ENCODE peak calls at places on chromosomes 1 and 21, in eight cellular contexts. V is effector CD4-positive, alpha-beta T cell; C is CD4-positive, alpha-beta T cell; O is AG08395; D is COR-L47; Y is activated T-cell treated with anti-CD3 and anti-CD28 coated beads for 1 hour; R is GM10248; H is CD8-positive, alpha-beta memory T cell. E is an unnamed sample.

GRCh38 chr1:178940022-178940765 is 69.3 kb upstream of the ANGPTL1 start:
- DNase-seq in H (no peak), D (no peak), R (no peak), V (no peak), C (no peak), Y (no peak), O (no peak), E (no peak)

GRCh38 chr1:42949312-42950145 is 9.1 kb downstream of the SLC2A1 start:
- DNase-seq in H (no peak), V (no peak), D (no peak), R (no peak), Y (no peak), C (no peak), O (no peak), E (no peak)

GRCh38 chr1:67853704-67854103 is 20.4 kb upstream of the GNG12 start:
- DNase-seq in Y (no peak), D (peak), C (no peak), V (no peak), H (no peak), O (peak), R (peak), E (peak)

GRCh38 chr1:204979306-204979705 is 63.7 kb upstream of the CNTN2 start:
- DNase-seq in V (no peak), R (no peak), Y (no peak), O (no peak), H (no peak), D (no peak), C (no peak), E (no peak)

GRCh38 chr1:161250829-161251228 is 7.7 kb upstream of the PCP4L1 start:
- DNase-seq in H (no peak), C (no peak), O (no peak), V (no peak), Y (no peak), R (no peak), D (no peak), E (no peak)

GRCh38 chr1:4838231-4838630 is 183.8 kb downstream of the AJAP1 start:
- DNase-seq in H (no peak), R (no peak), C (no peak), D (no peak), O (no peak), Y (no peak), V (no peak), E (peak)

GRCh38 chr1:33342041-33342723 is 21.3 kb upstream of the A3GALT2 start:
- DNase-seq in H (no peak), O (peak), V (no peak), R (no peak), Y (no peak), D (peak), C (no peak), E (peak)

GRCh38 chr1:17170571-17170970 is 34.4 kb upstream of the PADI1 start:
- DNase-seq in D (no peak), V (no peak), C (no peak), R (no peak), Y (no peak), O (peak), H (no peak), E (no peak)

GRCh38 chr1:5551274-5551966 is 440.8 kb downstream of the NPHP4 start:
- DNase-seq in V (no peak), C (no peak), Y (no peak), D (peak), O (no peak), H (no peak), R (no peak), E (peak)

GRCh38 chr1:219621047-219621786 is 8.3 kb upstream of the ZC3H11B start:
- DNase-seq in R (no peak), V (no peak), Y (no peak), C (no peak), O (no peak), H (no peak), D (no peak), E (no peak)

GRCh38 chr1:34690269-34690668 is 64.6 kb upstream of the GJB5 start:
- DNase-seq in O (no peak), D (no peak), H (no peak), R (no peak), C (no peak), Y (no peak), V (no peak), E (peak)

GRCh38 chr1:156060937-156061636 is at the start of gene RAB25:
- DNase-seq in D (peak), H (no peak), Y (no peak), O (no peak), V (no peak), R (no peak), C (no peak), E (peak)

GRCh38 chr21:16908087-16908486 is 604.8 kb upstream of the CXADR start:
- DNase-seq in Y (no peak), O (peak), R (no peak), H (no peak), C (no peak), V (no peak), D (no peak), E (peak)

GRCh38 chr1:52056110-52056936 is at the start of gene BTF3L4:
- DNase-seq in D (peak), C (peak), H (peak), O (peak), Y (peak), V (peak), R (peak), E (peak)

GRCh38 chr1:237227507-237227906 is 185.5 kb downstream of the RYR2 start:
- DNase-seq in R (no peak), V (no peak), O (no peak), Y (no peak), D (no peak), H (no peak), C (no peak), E (no peak)

GRCh38 chr1:21628798-21629393 is 40.3 kb downstream of the RAP1GAP start:
- DNase-seq in C (no peak), O (no peak), H (no peak), R (no peak), Y (no peak), V (no peak), D (no peak), E (no peak)

GRCh38 chr21:34941162-34941561 is 107.9 kb downstream of the RUNX1 start:
- DNase-seq in H (no peak), D (no peak), C (no peak), Y (no peak), V (no peak), O (no peak), R (no peak), E (no peak)

GRCh38 chr1:205488074-205488723 is 16.3 kb upstream of the CDK18 start:
- DNase-seq in V (peak), R (peak), H (peak), O (peak), Y (no peak), C (peak), D (peak), E (peak)

GRCh38 chr1:204870165-204870912 is at the start of gene NFASC:
- DNase-seq in D (no peak), H (no peak), C (no peak), O (no peak), Y (no peak), V (no peak), R (no peak), E (no peak)

GRCh38 chr1:45815667-45816458 is 12.5 kb downstream of the MAST2 start:
- DNase-seq in H (no peak), R (no peak), C (no peak), D (no peak), O (peak), Y (no peak), V (no peak), E (peak)

GRCh38 chr1:41479808-41480160 is 4.7 kb downstream of the EDN2 start:
- DNase-seq in C (no peak), O (no peak), D (no peak), R (no peak), Y (no peak), V (no peak), H (no peak), E (no peak)

GRCh38 chr1:206074839-206075238 is 21.9 kb downstream of the RHEX start:
- DNase-seq in R (no peak), Y (no peak), C (no peak), D (peak), V (no peak), O (no peak), H (no peak), E (no peak)

GRCh38 chr1:227174136-227174535 is 144.2 kb downstream of the CDC42BPA start:
- DNase-seq in C (no peak), Y (no peak), D (no peak), H (no peak), R (no peak), O (peak), V (no peak), E (no peak)

GRCh38 chr1:99589186-99589636 is 56.7 kb upstream of the PALMD start:
- DNase-seq in C (no peak), H (no peak), V (no peak), R (no peak), O (no peak), D (no peak), Y (no peak), E (no peak)

GRCh38 chr21:45635271-45636151 is 8.0 kb upstream of the PCBP3 start:
- DNase-seq in R (no peak), O (no peak), C (no peak), V (no peak), H (no peak), Y (no peak), D (no peak), E (no peak)

E was measured in epithelial cell of esophagus.